ENCODE peak calls at places on chromosomes 6 and 20, in four cellular contexts. One of them, this sample, is unnamed.

GRCh38 chr6:15791401-15792137 is 128.7 kb upstream of the DTNBP1 start:
- DNase-seq in HepG2: peak; percentile 46
- DNase-seq in A549: no peak
- DNase-seq in K562: no peak
- DNase-seq in this sample: no peak

GRCh38 chr6:107832146-107833056 is 8.3 kb upstream of the SCML4 start:
- DNase-seq in HepG2: no peak
- DNase-seq in A549: no peak
- DNase-seq in K562: no peak
- DNase-seq in this sample: no peak

GRCh38 chr6:79028641-79029314 is 49.3 kb downstream of the PHIP start:
- DNase-seq in HepG2: no peak
- DNase-seq in A549: no peak
- DNase-seq in K562: no peak
- DNase-seq in this sample: no peak

GRCh38 chr6:146884728-146885127 is 286.0 kb downstream of the ADGB start:
- DNase-seq in HepG2: no peak
- DNase-seq in A549: peak; percentile 3
- DNase-seq in K562: no peak
- DNase-seq in this sample: no peak

GRCh38 chr20:41175201-41175651 is 37.9 kb downstream of the PLCG1 start:
- DNase-seq in HepG2: no peak
- DNase-seq in A549: no peak
- DNase-seq in K562: no peak
- DNase-seq in this sample: peak; percentile 1

GRCh38 chr20:56368351-56369134 is 9.8 kb downstream of the FAM210B start:
- DNase-seq in HepG2: no peak
- DNase-seq in A549: no peak
- DNase-seq in K562: no peak
- DNase-seq in this sample: no peak

GRCh38 chr6:37011656-37012378 is 6.4 kb downstream of the FGD2 start:
- DNase-seq in HepG2: no peak
- DNase-seq in A549: no peak
- DNase-seq in K562: no peak
- DNase-seq in this sample: no peak

GRCh38 chr6:3102875-3103274 is 15.6 kb upstream of the BPHL start:
- DNase-seq in HepG2: no peak
- DNase-seq in A549: no peak
- DNase-seq in K562: no peak
- DNase-seq in this sample: no peak

GRCh38 chr6:33113720-33114119 is 37.9 kb downstream of the HLA-DPB1 start:
- DNase-seq in HepG2: no peak
- DNase-seq in A549: no peak
- DNase-seq in K562: no peak
- DNase-seq in this sample: no peak

GRCh38 chr6:85300581-85300980 is 149.3 kb upstream of the NT5E start:
- DNase-seq in HepG2: no peak
- DNase-seq in A549: no peak
- DNase-seq in K562: no peak
- DNase-seq in this sample: no peak

GRCh38 chr20:4366076-4366475 is 350.7 kb upstream of the RNF24 start:
- DNase-seq in HepG2: no peak
- DNase-seq in A549: no peak
- DNase-seq in K562: no peak
- DNase-seq in this sample: no peak

GRCh38 chr20:38704136-38704535 is 20.1 kb upstream of the SLC32A1 start:
- DNase-seq in HepG2: no peak
- DNase-seq in A549: no peak
- DNase-seq in K562: no peak
- DNase-seq in this sample: no peak

GRCh38 chr20:8795404-8795803 is 273.5 kb upstream of the PLCB4 start:
- DNase-seq in HepG2: no peak
- DNase-seq in A549: no peak
- DNase-seq in K562: no peak
- DNase-seq in this sample: no peak

GRCh38 chr20:9966966-9967365 is 67.8 kb upstream of the ANKEF1 start:
- DNase-seq in HepG2: peak; percentile 13
- DNase-seq in A549: peak; percentile 36
- DNase-seq in K562: no peak
- DNase-seq in this sample: no peak

GRCh38 chr20:50645253-50646068 is 45.9 kb downstream of the RIPOR3 start:
- DNase-seq in HepG2: peak; percentile 100
- DNase-seq in A549: peak; percentile 99
- DNase-seq in K562: no peak
- DNase-seq in this sample: peak; percentile 77

GRCh38 chr6:158672726-158673125 is 22.9 kb downstream of the SYTL3 start:
- DNase-seq in HepG2: no peak
- DNase-seq in A549: no peak
- DNase-seq in K562: no peak
- DNase-seq in this sample: no peak

GRCh38 chr6:132819405-132820145 is 5.2 kb downstream of the RPS12 start:
- DNase-seq in HepG2: peak; percentile 12
- DNase-seq in A549: no peak
- DNase-seq in K562: peak; percentile 17
- DNase-seq in this sample: no peak

GRCh38 chr6:139597781-139598368 is 223.4 kb upstream of the CITED2 start:
- DNase-seq in HepG2: peak; percentile 87
- DNase-seq in A549: peak; percentile 17
- DNase-seq in K562: no peak
- DNase-seq in this sample: no peak

GRCh38 chr6:46932941-46933340 is 11.2 kb upstream of the ADGRF5 start:
- DNase-seq in HepG2: no peak
- DNase-seq in A549: no peak
- DNase-seq in K562: no peak
- DNase-seq in this sample: no peak

GRCh38 chr20:10634683-10635411 is 39.0 kb downstream of the JAG1 start:
- DNase-seq in HepG2: no peak
- DNase-seq in A549: no peak
- DNase-seq in K562: no peak
- DNase-seq in this sample: no peak

GRCh38 chr6:169110934-169111602 is 142.6 kb downstream of the THBS2 start:
- DNase-seq in HepG2: no peak
- DNase-seq in A549: no peak
- DNase-seq in K562: no peak
- DNase-seq in this sample: no peak

GRCh38 chr6:87139236-87139635 is 16.1 kb upstream of the ZNF292 start:
- DNase-seq in HepG2: peak; percentile 48
- DNase-seq in A549: peak; percentile 40
- DNase-seq in K562: peak; percentile 12
- DNase-seq in this sample: no peak

GRCh38 chr6:13787146-13787545 is 27.2 kb downstream of the MCUR1 start:
- DNase-seq in HepG2: no peak
- DNase-seq in A549: no peak
- DNase-seq in K562: no peak
- DNase-seq in this sample: no peak

GRCh38 chr6:149060985-149061760 is 256.3 kb upstream of the TAB2 start:
- DNase-seq in HepG2: peak; percentile 94
- DNase-seq in A549: no peak
- DNase-seq in K562: no peak
- DNase-seq in this sample: no peak

GRCh38 chr6:152748843-152749242 is 1.8 kb upstream of the VIP start:
- DNase-seq in HepG2: no peak
- DNase-seq in A549: no peak
- DNase-seq in K562: no peak
- DNase-seq in this sample: no peak

GRCh38 chr6:133631421-133631820 is 257.5 kb upstream of the TCF21 start:
- DNase-seq in HepG2: peak; percentile 18
- DNase-seq in A549: no peak
- DNase-seq in K562: no peak
- DNase-seq in this sample: no peak

GRCh38 chr20:3010985-3011723 is 32.3 kb upstream of the GNRH2 start:
- DNase-seq in HepG2: no peak
- DNase-seq in A549: no peak
- DNase-seq in K562: no peak
- DNase-seq in this sample: no peak

DNA sequence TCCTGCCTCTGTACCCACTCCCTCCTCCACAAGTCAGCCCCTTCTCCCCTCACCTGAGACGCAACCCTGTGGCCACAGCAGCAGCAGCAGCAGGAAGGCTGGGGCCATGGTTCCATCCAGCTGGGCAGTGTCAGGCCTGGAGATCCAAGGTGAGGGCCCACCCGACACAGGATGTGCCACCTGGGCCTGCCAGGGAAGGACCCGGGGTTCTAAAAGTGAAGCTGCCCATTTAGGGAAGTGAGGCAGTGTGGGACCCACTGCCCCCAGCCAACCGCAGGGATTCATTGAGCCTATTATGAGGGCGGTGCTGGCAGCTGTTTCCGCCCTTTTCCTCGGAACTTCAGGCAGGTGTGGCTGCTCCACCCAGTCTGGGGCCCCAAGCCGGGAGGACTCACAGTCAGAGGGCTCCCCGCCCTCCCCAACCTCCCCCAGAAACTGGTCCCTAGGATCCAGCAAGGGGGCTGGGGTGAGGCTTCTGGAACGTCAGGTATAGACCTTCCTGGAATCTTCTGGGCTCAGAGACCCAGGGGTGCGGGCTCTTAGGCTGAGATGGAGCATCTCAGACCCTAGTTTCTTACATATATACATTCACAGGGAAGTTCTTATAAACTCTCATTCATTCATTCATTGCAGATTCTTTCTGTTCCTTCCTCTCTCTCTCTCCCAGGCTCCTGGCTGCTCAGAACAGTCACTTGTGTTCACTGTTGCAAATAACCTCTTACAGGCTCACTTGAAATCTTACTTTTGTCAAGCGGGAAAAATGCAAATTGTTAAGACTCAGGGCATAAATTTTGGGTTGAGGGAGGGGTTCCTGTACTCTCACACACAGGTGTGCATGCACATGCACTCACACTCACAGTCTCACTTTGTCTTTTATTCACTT is at the start of gene TREML2:
- DNase-seq in HepG2: no peak
- DNase-seq in A549: no peak
- DNase-seq in K562: peak; percentile 67
- DNase-seq in this sample: no peak
- TF ChIP-seq NR3C1 in HepG2: no peak
- TF ChIP-seq NR3C1 in A549: no peak
- TF ChIP-seq NR3C1 in K562: no peak
- TF ChIP-seq NR3C1 in this sample: no peak

GRCh38 chr6:129653746-129654145 is 56.2 kb downstream of the ARHGAP18 start:
- DNase-seq in HepG2: no peak
- DNase-seq in A549: no peak
- DNase-seq in K562: no peak
- DNase-seq in this sample: no peak

GRCh38 chr6:129653229-129653628 is 56.7 kb downstream of the ARHGAP18 start:
- DNase-seq in HepG2: no peak
- DNase-seq in A549: no peak
- DNase-seq in K562: no peak
- DNase-seq in this sample: no peak

GRCh38 chr6:129659167-129659566 is 50.8 kb downstream of the ARHGAP18 start:
- DNase-seq in HepG2: no peak
- DNase-seq in A549: no peak
- DNase-seq in K562: no peak
- DNase-seq in this sample: no peak

GRCh38 chr6:129657433-129657832 is 52.5 kb downstream of the ARHGAP18 start:
- DNase-seq in HepG2: no peak
- DNase-seq in A549: no peak
- DNase-seq in K562: no peak
- DNase-seq in this sample: no peak

GRCh38 chr6:129655334-129655733 is 54.6 kb downstream of the ARHGAP18 start:
- DNase-seq in HepG2: no peak
- DNase-seq in A549: no peak
- DNase-seq in K562: no peak
- DNase-seq in this sample: no peak
- TF ChIP-seq NR3C1 in HepG2: no peak
- TF ChIP-seq NR3C1 in A549: no peak
- TF ChIP-seq NR3C1 in K562: no peak
- TF ChIP-seq NR3C1 in this sample: no peak

GRCh38 chr6:56840467-56841371 is 114.2 kb upstream of the BEND6 start:
- DNase-seq in HepG2: peak; percentile 49
- DNase-seq in A549: no peak
- DNase-seq in K562: no peak
- DNase-seq in this sample: no peak
- TF ChIP-seq NR3C1 in HepG2: no peak
- TF ChIP-seq NR3C1 in A549: no peak
- TF ChIP-seq NR3C1 in K562: no peak
- TF ChIP-seq NR3C1 in this sample: no peak

DNA sequence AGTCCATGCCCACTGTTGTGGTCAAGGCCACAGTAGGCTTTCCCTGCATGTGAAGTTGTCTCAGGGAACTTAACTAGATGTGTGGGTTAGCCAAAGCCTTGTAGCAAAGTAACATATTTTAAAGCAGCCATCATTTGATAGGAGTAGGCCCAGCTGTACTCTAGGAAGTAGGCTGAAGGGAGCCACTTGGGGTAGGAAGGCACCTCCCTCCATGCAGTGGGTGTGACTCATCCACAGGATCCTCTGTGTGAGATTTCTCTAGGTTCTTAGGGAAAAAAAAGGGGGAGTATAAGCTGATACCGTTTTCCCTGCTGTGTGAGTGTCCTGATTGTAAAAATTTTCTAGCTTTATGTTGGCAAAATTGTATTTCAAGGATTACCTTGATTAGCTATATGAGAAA is 44.7 kb downstream of the VAPB start:
- DNase-seq in HepG2: no peak
- DNase-seq in A549: no peak
- DNase-seq in K562: peak; percentile 50
- DNase-seq in this sample: no peak
- TF ChIP-seq NR3C1 in HepG2: no peak
- TF ChIP-seq NR3C1 in A549: no peak
- TF ChIP-seq NR3C1 in K562: no peak
- TF ChIP-seq NR3C1 in this sample: no peak

GRCh38 chr6:144131248-144131709 is 19.0 kb upstream of the STX11 start:
- DNase-seq in HepG2: no peak
- DNase-seq in A549: peak; percentile 13
- DNase-seq in K562: no peak
- DNase-seq in this sample: no peak
- TF ChIP-seq NR3C1 in HepG2: no peak
- TF ChIP-seq NR3C1 in A549: no peak
- TF ChIP-seq NR3C1 in K562: no peak
- TF ChIP-seq NR3C1 in this sample: no peak

GRCh38 chr6:44468835-44469234 is 81.3 kb downstream of the CDC5L start:
- DNase-seq in HepG2: no peak
- DNase-seq in A549: no peak
- DNase-seq in K562: no peak
- DNase-seq in this sample: no peak
- TF ChIP-seq NR3C1 in HepG2: no peak
- TF ChIP-seq NR3C1 in A549: no peak
- TF ChIP-seq NR3C1 in K562: no peak
- TF ChIP-seq NR3C1 in this sample: no peak

GRCh38 chr20:62840244-62841197 is 21.1 kb downstream of the TCFL5 start:
- DNase-seq in HepG2: no peak
- DNase-seq in A549: no peak
- DNase-seq in K562: no peak
- DNase-seq in this sample: no peak
- TF ChIP-seq NR3C1 in HepG2: no peak
- TF ChIP-seq NR3C1 in A549: no peak
- TF ChIP-seq NR3C1 in K562: no peak
- TF ChIP-seq NR3C1 in this sample: no peak

GRCh38 chr6:4225207-4225872 is 90.0 kb upstream of the ECI2 start:
- DNase-seq in HepG2: peak; percentile 27
- DNase-seq in A549: no peak
- DNase-seq in K562: no peak
- DNase-seq in this sample: peak; percentile 16
- TF ChIP-seq NR3C1 in HepG2: no peak
- TF ChIP-seq NR3C1 in A549: no peak
- TF ChIP-seq NR3C1 in K562: no peak
- TF ChIP-seq NR3C1 in this sample: no peak

GRCh38 chr6:25027221-25027916 is 91.6 kb upstream of the RIPOR2 start:
- DNase-seq in HepG2: no peak
- DNase-seq in A549: no peak
- DNase-seq in K562: no peak
- DNase-seq in this sample: peak; percentile 46
- TF ChIP-seq NR3C1 in HepG2: no peak
- TF ChIP-seq NR3C1 in A549: no peak
- TF ChIP-seq NR3C1 in K562: no peak
- TF ChIP-seq NR3C1 in this sample: no peak

GRCh38 chr6:35096129-35096852 is 44.8 kb downstream of the TCP11 start:
- DNase-seq in HepG2: peak; percentile 26
- DNase-seq in A549: peak; percentile 23
- DNase-seq in K562: no peak
- DNase-seq in this sample: no peak
- TF ChIP-seq NR3C1 in HepG2: no peak
- TF ChIP-seq NR3C1 in A549: no peak
- TF ChIP-seq NR3C1 in K562: no peak
- TF ChIP-seq NR3C1 in this sample: no peak

This sample was measured in WTC11.